ENCODE peak calls at places on chromosome 13, in ten cellular contexts. J is psoas muscle; S is activated T-cell treated with anti-CD3 and anti-CD28 coated beads, Interleukin-2, amount 50 U/mL, for 72 hours; N is AG04450; K is uterus; T is RKO; X is vagina; H is Peyer's patch; Q is iris pigment epithelial cell; P is HEK293T. O is an unnamed sample.

GRCh38 chr13:76992548-76993001 is 694 bp downstream of the CLN5 start:
- DNase-seq in J (no peak), S (peak), N (no peak), K (peak), T (peak), X (no peak), H (peak), Q (peak), P (peak), O (peak)

GRCh38 chr13:20588529-20589110 is 21.7 kb downstream of the IFT88 start:
- DNase-seq in J (no peak), S (no peak), N (no peak), K (no peak), T (no peak), X (no peak), H (no peak), Q (peak), P (no peak), O (no peak)

GRCh38 chr13:48235100-48235813 is 2.3 kb downstream of the ITM2B start:
- DNase-seq in J (no peak), S (no peak), N (no peak), K (no peak), T (peak), X (no peak), H (no peak), Q (peak), P (peak), O (peak)

GRCh38 chr13:34026308-34026707 is 208.4 kb downstream of the RFC3 start:
- DNase-seq in J (no peak), S (no peak), N (no peak), K (no peak), T (no peak), X (no peak), H (no peak), Q (no peak), P (no peak), O (no peak)

GRCh38 chr13:100836696-100837095 is 162.1 kb upstream of the TMTC4 start:
- DNase-seq in J (no peak), S (no peak), N (no peak), K (no peak), T (no peak), X (no peak), H (no peak), Q (peak), P (no peak), O (no peak)

GRCh38 chr13:112928958-112929777 is 39.8 kb upstream of the MCF2L start:
- DNase-seq in J (no peak), S (no peak), N (no peak), K (no peak), T (no peak), X (no peak), H (peak), Q (peak), P (no peak), O (peak)

GRCh38 chr13:40498461-40498860 is 168.0 kb downstream of the FOXO1 start:
- DNase-seq in J (no peak), S (no peak), N (no peak), K (no peak), T (no peak), X (no peak), H (no peak), Q (no peak), P (no peak), O (no peak)

GRCh38 chr13:33446821-33447481 is 161.4 kb upstream of the STARD13 start:
- DNase-seq in J (no peak), S (no peak), N (no peak), K (no peak), T (no peak), X (no peak), H (no peak), Q (no peak), P (no peak), O (no peak)

GRCh38 chr13:113860051-113860471 is 3.8 kb downstream of the GAS6 start:
- DNase-seq in J (no peak), S (no peak), N (no peak), K (no peak), T (no peak), X (no peak), H (peak), Q (no peak), P (no peak), O (no peak)

GRCh38 chr13:62119739-62120700 is 704.4 kb upstream of the PCDH20 start:
- DNase-seq in J (no peak), S (no peak), N (no peak), K (no peak), T (peak), X (no peak), H (no peak), Q (peak), P (peak), O (peak)

GRCh38 chr13:29081036-29081435 is 260.9 kb downstream of the MTUS2 start:
- DNase-seq in J (no peak), S (no peak), N (no peak), K (no peak), T (peak), X (no peak), H (no peak), Q (no peak), P (no peak), O (no peak)